ENCODE peak calls at places on chromosomes 11 and 22, in eight cellular contexts. N, S, U, W, K, R, M and C are unnamed samples.

GRCh38 chr22:41178425-41178975 is 26.6 kb upstream of the L3MBTL2 start:
- DNase-seq in N (no peak), R (peak), U (no peak), W (no peak), S (no peak), K (no peak), M (no peak), C (no peak)

GRCh38 chr22:41927813-41928212 is 1.2 kb upstream of the TNFRSF13C start:
- DNase-seq in N (no peak), K (no peak), W (no peak), R (no peak), M (no peak), U (no peak), S (no peak), C (no peak)

GRCh38 chr22:42678894-42679293 is 29.7 kb upstream of the CYB5R3 start:
- DNase-seq in U (no peak), S (no peak), M (no peak), N (no peak), W (no peak), R (no peak), K (no peak), C (no peak)

GRCh38 chr11:20397281-20397680 is 9.8 kb downstream of the PRMT3 start:
- DNase-seq in U (no peak), K (peak), M (peak), N (peak), S (no peak), R (no peak), W (no peak), C (no peak)

GRCh38 chr11:1074244-1075221 is at the start of gene MUC2:
- DNase-seq in W (peak), K (no peak), M (no peak), R (peak), N (no peak), S (no peak), U (no peak), C (no peak)

GRCh38 chr22:35418088-35418487 is 18.1 kb downstream of the MCM5 start:
- DNase-seq in N (no peak), R (no peak), U (no peak), K (peak), M (no peak), S (no peak), W (no peak), C (no peak)

GRCh38 chr11:306645-307371 is 808 bp upstream of the IFITM2 start:
- DNase-seq in R (peak), K (no peak), W (no peak), U (no peak), M (no peak), S (no peak), N (no peak), C (no peak)

GRCh38 chr22:42614312-42615091 is at the start of gene POLDIP3:
- DNase-seq in W (peak), K (peak), S (peak), M (peak), U (peak), N (peak), R (peak), C (peak)

GRCh38 chr11:68040121-68040956 is 1.5 kb downstream of the TCIRG1 start:
- DNase-seq in N (peak), U (peak), K (peak), R (peak), M (peak), W (peak), S (peak), C (no peak)

GRCh38 chr11:75276696-75277095 is 36.1 kb downstream of the TPBGL start:
- DNase-seq in W (peak), R (no peak), N (no peak), M (no peak), S (no peak), K (no peak), U (no peak), C (peak)

GRCh38 chr22:17845340-17845739 is 71.1 kb upstream of the BID start:
- DNase-seq in R (no peak), K (no peak), W (no peak), M (no peak), U (no peak), N (no peak), S (no peak), C (no peak)

GRCh38 chr22:46661221-46661851 is 41.1 kb downstream of the GRAMD4 start:
- DNase-seq in K (peak), N (no peak), U (peak), S (no peak), W (peak), M (peak), R (peak), C (no peak)

GRCh38 chr11:125270106-125270505 is 105.6 kb downstream of the PKNOX2 start:
- DNase-seq in M (no peak), N (no peak), U (no peak), K (no peak), W (no peak), S (no peak), R (no peak), C (no peak)

GRCh38 chr22:30427871-30428270 is 2.3 kb downstream of the MTFP1 start:
- DNase-seq in W (no peak), M (no peak), N (no peak), S (no peak), K (peak), R (no peak), U (no peak), C (no peak)

GRCh38 chr11:1368216-1368615 is 21.5 kb upstream of the BRSK2 start:
- DNase-seq in U (no peak), N (no peak), R (peak), K (no peak), W (no peak), M (no peak), S (no peak), C (no peak)

GRCh38 chr11:113722934-113723333 is 16.8 kb upstream of the TMPRSS5 start:
- DNase-seq in R (no peak), M (no peak), K (no peak), U (no peak), N (no peak), W (no peak), S (no peak), C (no peak)

GRCh38 chr11:66883021-66883968 is 26.4 kb downstream of the LRFN4 start:
- DNase-seq in S (peak), W (peak), M (peak), U (no peak), R (peak), K (peak), N (no peak), C (no peak)